ENCODE peak calls at places on chromosomes 5 and 9, in eight cellular contexts. A, P, H, W, V, F, S and B are unnamed samples.

GRCh38 chr5:109852371-109853160 is 162.8 kb downstream of the MAN2A1 start:
- DNase-seq in A (no peak), P (no peak), H (no peak), W (no peak), V (no peak), F (no peak), S (peak), B (no peak)

GRCh38 chr9:112037281-112038016 is 137.6 kb downstream of the SUSD1 start:
- DNase-seq in A (peak), P (no peak), H (no peak), W (no peak), V (peak), F (no peak), S (peak), B (no peak)

GRCh38 chr9:135305546-135306180 is 173.9 kb upstream of the PPP1R26 start:
- DNase-seq in A (no peak), P (no peak), H (no peak), W (no peak), V (no peak), F (no peak), S (no peak), B (peak)

GRCh38 chr9:27528278-27528885 is 1.2 kb downstream of the MOB3B start:
- DNase-seq in A (no peak), P (peak), H (no peak), W (peak), V (peak), F (no peak), S (peak), B (no peak)

GRCh38 chr9:32571969-32572899 is 725 bp downstream of the NDUFB6 start:
- DNase-seq in A (peak), P (no peak), H (peak), W (peak), V (peak), F (peak), S (peak), B (no peak)

GRCh38 chr5:665541-665955 is 27.6 kb downstream of the TPPP start:
- DNase-seq in A (no peak), P (no peak), H (no peak), W (no peak), V (no peak), F (no peak), S (no peak), B (no peak)

GRCh38 chr5:142259758-142260157 is 65.1 kb downstream of the SPRY4 start:
- DNase-seq in A (no peak), P (no peak), H (no peak), W (no peak), V (no peak), F (no peak), S (no peak), B (no peak)

GRCh38 chr5:142366007-142366406 is 41.2 kb upstream of the SPRY4 start:
- DNase-seq in A (no peak), P (no peak), H (no peak), W (no peak), V (no peak), F (no peak), S (no peak), B (no peak)

GRCh38 chr5:177508837-177509236 is 789 bp downstream of the DOK3 start:
- DNase-seq in A (peak), P (no peak), H (no peak), W (no peak), V (no peak), F (no peak), S (no peak), B (no peak)